ENCODE peak calls at places on chromosomes 3 and 15, in eight cellular contexts. Z is kidney; I is heart right ventricle; B is foreskin keratinocyte; P is cardiac muscle cell; U is astrocyte; S is CD8-positive, alpha-beta T cell; J is pancreas. R is an unnamed sample.
A peak's percentile ranks its signal among the peaks of the same experiment; 100 is the strongest.

GRCh38 chr3:138479355-138479964 is 45.0 kb downstream of the ESYT3 start:
- DNase-seq in Z (no peak), I (no peak), B (no peak), P (peak; percentile 59), U (peak; percentile 12), S (no peak), J (no peak), R (no peak)

GRCh38 chr3:23240386-23240785 is 37.3 kb downstream of the UBE2E2 start:
- DNase-seq in Z (no peak), I (no peak), B (no peak), P (no peak), U (no peak), S (no peak), J (no peak), R (no peak)

GRCh38 chr15:81043568-81044301 is 43.0 kb downstream of the TLNRD1 start:
- DNase-seq in Z (no peak), I (no peak), B (no peak), P (no peak), U (no peak), S (no peak), J (no peak), R (no peak)

GRCh38 chr3:171192176-171192854 is 165.8 kb upstream of the SLC2A2 start:
- DNase-seq in Z (no peak), I (no peak), B (peak; percentile 72), P (peak; percentile 80), U (peak; percentile 99), S (no peak), J (no peak), R (no peak)

GRCh38 chr15:77901251-77901881 is 176.1 kb downstream of the TBC1D2B start:
- DNase-seq in Z (peak; percentile 64), I (no peak), B (no peak), P (no peak), U (no peak), S (no peak), J (no peak), R (no peak)

GRCh38 chr3:100105536-100105935 is 8.8 kb downstream of the FILIP1L start:
- DNase-seq in Z (no peak), I (no peak), B (no peak), P (no peak), U (no peak), S (no peak), J (no peak), R (no peak)

GRCh38 chr3:155086041-155086440 is 5.9 kb downstream of the MME start:
- DNase-seq in Z (no peak), I (no peak), B (no peak), P (no peak), U (no peak), S (no peak), J (no peak), R (no peak)

GRCh38 chr3:131454501-131454900 is 48.3 kb downstream of the MRPL3 start:
- DNase-seq in Z (no peak), I (no peak), B (peak; percentile 37), P (peak; percentile 22), U (peak; percentile 55), S (no peak), J (no peak), R (no peak)

GRCh38 chr3:36796896-36797295 is 32.5 kb upstream of the DCLK3 start:
- DNase-seq in Z (no peak), I (no peak), B (peak; percentile 23), P (peak; percentile 10), U (peak; percentile 52), S (no peak), J (no peak), R (no peak)

GRCh38 chr3:114212646-114213045 is 24.7 kb downstream of the ZNF80 start:
- DNase-seq in Z (no peak), I (no peak), B (no peak), P (no peak), U (no peak), S (no peak), J (no peak), R (no peak)

GRCh38 chr3:159929181-159929893 is 59.3 kb upstream of the IL12A start:
- DNase-seq in Z (no peak), I (peak; percentile 29), B (peak; percentile 54), P (peak; percentile 66), U (peak; percentile 71), S (no peak), J (no peak), R (no peak)

GRCh38 chr15:71282086-71282485 is 166.8 kb downstream of the THSD4 start:
- DNase-seq in Z (no peak), I (no peak), B (no peak), P (peak; percentile 89), U (peak; percentile 73), S (no peak), J (no peak), R (no peak)

GRCh38 chr3:52851348-52851747 is 16.5 kb upstream of the MUSTN1 start:
- DNase-seq in Z (peak; percentile 31), I (no peak), B (no peak), P (peak; percentile 56), U (no peak), S (peak; percentile 32), J (no peak), R (no peak)

GRCh38 chr3:66073464-66074141 is 34.9 kb upstream of the MAGI1 start:
- DNase-seq in Z (no peak), I (no peak), B (no peak), P (no peak), U (no peak), S (no peak), J (no peak), R (no peak)

GRCh38 chr15:52528465-52529288 is at the start of gene MYO5A:
- DNase-seq in Z (peak; percentile 90), I (peak; percentile 60), B (no peak), P (peak; percentile 67), U (peak; percentile 40), S (peak; percentile 82), J (peak; percentile 61), R (peak; percentile 63)

GRCh38 chr3:158845748-158846350 is 44.0 kb downstream of the MFSD1 start:
- DNase-seq in Z (no peak), I (peak; percentile 13), B (no peak), P (peak; percentile 23), U (peak; percentile 10), S (peak; percentile 28), J (peak; percentile 9), R (no peak)

GRCh38 chr3:72702997-72703396 is 145.2 kb downstream of the SHQ1 start:
- DNase-seq in Z (no peak), I (no peak), B (no peak), P (no peak), U (no peak), S (no peak), J (no peak), R (no peak)

GRCh38 chr15:91752081-91752810 is 101.3 kb upstream of the SLCO3A1 start:
- DNase-seq in Z (no peak), I (no peak), B (no peak), P (no peak), U (no peak), S (no peak), J (no peak), R (no peak)

GRCh38 chr15:47728886-47729285 is 11.6 kb downstream of the SEMA6D start:
- DNase-seq in Z (no peak), I (no peak), B (no peak), P (no peak), U (no peak), S (no peak), J (no peak), R (no peak)
- H3K4me1 ChIP-seq in Z (no peaks in the 10 kb centered on the region), I (peaks cover 8% of the 10 kb centered on the region), B (peaks cover 8% of the 10 kb centered on the region), P (peaks cover 49% of the 10 kb centered on the region), U (no peaks in the 10 kb centered on the region), S (no peaks in the 10 kb centered on the region), J (peaks cover 11% of the 10 kb centered on the region), R (no peaks in the 10 kb centered on the region)

GRCh38 chr15:90408657-90409056 is 20.6 kb downstream of the IQGAP1 start:
- DNase-seq in Z (no peak), I (no peak), B (no peak), P (no peak), U (no peak), S (no peak), J (no peak), R (no peak)
- H3K4me1 ChIP-seq in Z (peaks cover 20% of the 10 kb centered on the region), I (peaks cover 14% of the 10 kb centered on the region), B (peaks cover 37% of the 10 kb centered on the region), P (peaks cover 18% of the 10 kb centered on the region), U (peaks cover 34% of the 10 kb centered on the region), S (peaks cover 45% of the 10 kb centered on the region), J (peaks cover 13% of the 10 kb centered on the region), R (no peaks in the 10 kb centered on the region)

GRCh38 chr3:15326673-15327072 is 5.7 kb downstream of the SH3BP5 start:
- DNase-seq in Z (no peak), I (no peak), B (no peak), P (no peak), U (no peak), S (no peak), J (no peak), R (no peak)

GRCh38 chr3:15326037-15326436 is 6.3 kb downstream of the SH3BP5 start:
- DNase-seq in Z (no peak), I (no peak), B (no peak), P (no peak), U (no peak), S (no peak), J (no peak), R (no peak)

GRCh38 chr3:15330031-15330596 is 2.3 kb downstream of the SH3BP5 start:
- DNase-seq in Z (no peak), I (peak; percentile 44), B (no peak), P (peak; percentile 82), U (peak; percentile 80), S (no peak), J (no peak), R (no peak)

GRCh38 chr3:15329058-15330005 is 3.1 kb downstream of the SH3BP5 start:
- DNase-seq in Z (no peak), I (no peak), B (no peak), P (no peak), U (no peak), S (no peak), J (no peak), R (no peak)

GRCh38 chr3:15327941-15328340 is 4.4 kb downstream of the SH3BP5 start:
- DNase-seq in Z (no peak), I (peak; percentile 71), B (no peak), P (no peak), U (peak; percentile 39), S (peak; percentile 39), J (no peak), R (peak; percentile 45)
- H3K4me1 ChIP-seq in Z (peaks cover 33% of the 10 kb centered on the region), I (peaks cover 10% of the 10 kb centered on the region), B (peaks cover 6% of the 10 kb centered on the region), P (peaks cover 21% of the 10 kb centered on the region), U (peaks cover 37% of the 10 kb centered on the region), S (peaks cover 30% of the 10 kb centered on the region), J (no peaks in the 10 kb centered on the region), R (no peaks in the 10 kb centered on the region)

GRCh38 chr3:143010024-143010423 is 8.7 kb downstream of the U2SURP start:
- DNase-seq in Z (no peak), I (no peak), B (no peak), P (no peak), U (no peak), S (no peak), J (no peak), R (no peak)

GRCh38 chr3:143014921-143015320 is 13.6 kb downstream of the U2SURP start:
- DNase-seq in Z (no peak), I (no peak), B (no peak), P (no peak), U (no peak), S (no peak), J (no peak), R (no peak)

GRCh38 chr3:143016321-143016972 is 15.1 kb downstream of the U2SURP start:
- DNase-seq in Z (no peak), I (no peak), B (no peak), P (peak; percentile 12), U (no peak), S (no peak), J (no peak), R (no peak)

DNA sequence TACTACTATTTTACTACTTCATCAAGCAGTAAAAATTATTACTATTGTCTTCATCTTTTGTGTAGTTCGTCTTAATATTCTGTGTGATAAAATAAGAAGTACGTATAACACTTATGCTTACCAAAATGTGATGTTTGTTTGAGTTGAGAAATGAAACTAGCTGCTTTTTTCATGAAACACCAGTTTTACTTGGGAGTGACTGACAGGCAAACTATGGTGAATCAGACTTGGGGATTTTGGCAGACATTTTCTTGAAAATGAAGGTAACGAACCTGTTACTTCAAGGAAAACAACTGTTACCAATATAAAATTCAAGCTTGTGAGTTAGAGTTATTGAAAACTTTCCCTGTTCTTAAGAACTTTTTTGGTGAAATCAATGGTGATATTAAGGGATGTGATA is 10.3 kb downstream of the U2SURP start:
- DNase-seq in Z (no peak), I (no peak), B (no peak), P (no peak), U (no peak), S (no peak), J (no peak), R (no peak)
- H3K4me1 ChIP-seq in Z (no peaks in the 10 kb centered on the region), I (no peaks in the 10 kb centered on the region), B (peaks cover 18% of the 10 kb centered on the region), P (no peaks in the 10 kb centered on the region), U (no peaks in the 10 kb centered on the region), S (peaks cover 17% of the 10 kb centered on the region), J (peaks cover 5% of the 10 kb centered on the region), R (no peaks in the 10 kb centered on the region)